ENCODE peak calls at places on chromosomes 11 and 22, in ten cellular contexts. G is lower lobe of right lung, V is hepatocyte, M is stomach, J is left ventricle myocardium inferior, Y is PC-9, K is endodermal cell, X is PC-3, A is tibial artery, E is A673. W is an unnamed sample.
A peak's percentile ranks its signal among the peaks of the same experiment; 100 is the strongest.

GRCh38 chr11:82942376-82942775 is 40.8 kb downstream of the DDIAS start:
- DNase-seq in G (no peak), V (no peak), M (no peak), J (no peak), Y (no peak), K (no peak), X (no peak), A (no peak), E (no peak), W (no peak)

GRCh38 chr11:118171274-118172062 is 5.0 kb downstream of the SCN2B start:
- DNase-seq in G (peak; percentile 82), V (peak; percentile 87), M (peak; percentile 78), J (peak; percentile 71), Y (peak; percentile 53), K (peak; percentile 95), X (peak; percentile 80), A (peak; percentile 77), E (peak; percentile 82), W (peak; percentile 96)

GRCh38 chr22:42080287-42080686 is 787 bp downstream of the SMDT1 start:
- DNase-seq in G (no peak), V (peak; percentile 63), M (peak; percentile 55), J (no peak), Y (peak; percentile 14), K (no peak), X (peak; percentile 8), A (peak; percentile 64), E (peak; percentile 55), W (peak; percentile 68)

GRCh38 chr11:18493310-18493709 is 33.4 kb downstream of the TSG101 start:
- DNase-seq in G (no peak), V (no peak), M (no peak), J (no peak), Y (no peak), K (no peak), X (peak; percentile 81), A (no peak), E (no peak), W (no peak)

GRCh38 chr22:37503850-37504249 is 15.4 kb downstream of the CARD10 start:
- DNase-seq in G (no peak), V (peak; percentile 66), M (peak; percentile 56), J (no peak), Y (peak; percentile 30), K (no peak), X (no peak), A (no peak), E (no peak), W (no peak)

GRCh38 chr11:504053-504993 is 2.7 kb downstream of the RNH1 start:
- DNase-seq in G (peak; percentile 72), V (peak; percentile 5), M (peak; percentile 35), J (peak; percentile 53), Y (no peak), K (peak; percentile 43), X (no peak), A (no peak), E (no peak), W (peak; percentile 97)

GRCh38 chr11:64281957-64282770 is 2.3 kb downstream of the BAD start:
- DNase-seq in G (no peak), V (no peak), M (no peak), J (no peak), Y (no peak), K (no peak), X (no peak), A (no peak), E (no peak), W (peak; percentile 26)

GRCh38 chr22:25754527-25755202 is 12.7 kb downstream of the MYO18B start:
- DNase-seq in G (no peak), V (no peak), M (no peak), J (peak; percentile 84), Y (no peak), K (no peak), X (no peak), A (peak; percentile 97), E (peak; percentile 26), W (peak; percentile 98)

GRCh38 chr11:54558919-54559318 is 44.9 kb downstream of the OR4C46 start:
- DNase-seq in G (no peak), V (no peak), M (no peak), J (no peak), Y (no peak), K (no peak), X (peak; percentile 4), A (no peak), E (peak; percentile 13), W (no peak)

GRCh38 chr22:38261478-38261803 is 11.4 kb downstream of the TMEM184B start:
- DNase-seq in G (no peak), V (no peak), M (no peak), J (no peak), Y (no peak), K (no peak), X (no peak), A (no peak), E (no peak), W (peak; percentile 88)

GRCh38 chr11:67022961-67023956 is at the start of gene SYT12:
- DNase-seq in G (no peak), V (peak; percentile 28), M (no peak), J (no peak), Y (peak; percentile 52), K (peak; percentile 73), X (peak; percentile 37), A (no peak), E (peak; percentile 64), W (peak; percentile 90)
- H3K27ac ChIP-seq in G (no peak within 1 kb of the TSS), V (no peak within 1 kb of the TSS), M (no peak within 1 kb of the TSS), J (no peak within 1 kb of the TSS), Y (peak within 1 kb of the TSS; percentile 50), K (no peak within 1 kb of the TSS), X (no peak within 1 kb of the TSS), A (peak within 1 kb of the TSS; percentile 62), E (no peak within 1 kb of the TSS), W (peak within 1 kb of the TSS; percentile 5)

DNA sequence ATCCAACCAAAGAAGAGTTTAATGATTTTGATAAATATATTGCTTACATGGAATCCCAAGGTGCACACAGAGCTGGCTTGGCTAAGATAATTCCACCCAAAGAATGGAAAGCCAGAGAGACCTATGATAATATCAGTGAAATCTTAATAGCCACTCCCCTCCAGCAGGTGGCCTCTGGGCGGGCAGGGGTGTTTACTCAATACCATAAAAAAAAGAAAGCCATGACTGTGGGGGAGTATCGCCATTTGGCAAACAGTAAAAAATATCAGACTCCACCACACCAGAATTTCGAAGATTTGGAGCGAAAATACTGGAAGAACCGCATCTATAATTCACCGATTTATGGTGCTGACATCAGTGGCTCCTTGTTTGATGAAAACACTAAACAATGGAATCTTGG is 23.9 kb downstream of the KDM4D start:
- DNase-seq in G (no peak), V (no peak), M (no peak), J (no peak), Y (no peak), K (no peak), X (peak; percentile 41), A (no peak), E (no peak), W (peak; percentile 38)
- TF ChIP-seq CTCF in G (no peak), V (no peak), M (no peak), J (no peak), Y (peak; percentile 28), K (peak; percentile 60), X (peak; percentile 54), A (no peak), E (peak; percentile 30), W (no peak)

GRCh38 chr22:36198936-36199616 is 2.5 kb downstream of the APOL4 start:
- DNase-seq in G (no peak), V (no peak), M (no peak), J (no peak), Y (no peak), K (peak; percentile 39), X (peak; percentile 6), A (no peak), E (no peak), W (no peak)

GRCh38 chr22:36197065-36197440 is 4.6 kb downstream of the APOL4 start:
- DNase-seq in G (no peak), V (peak; percentile 95), M (no peak), J (peak; percentile 67), Y (no peak), K (peak; percentile 92), X (no peak), A (no peak), E (peak; percentile 92), W (peak; percentile 69)

GRCh38 chr22:36196254-36197064 is 5.2 kb downstream of the APOL4 start:
- DNase-seq in G (no peak), V (no peak), M (no peak), J (no peak), Y (no peak), K (peak; percentile 12), X (no peak), A (no peak), E (no peak), W (no peak)

GRCh38 chr22:36198482-36198881 is 3.1 kb downstream of the APOL4 start:
- DNase-seq in G (no peak), V (no peak), M (no peak), J (no peak), Y (no peak), K (peak; percentile 30), X (no peak), A (no peak), E (no peak), W (no peak)

GRCh38 chr22:36197601-36198146 is 3.9 kb downstream of the APOL4 start:
- DNase-seq in G (no peak), V (peak; percentile 36), M (no peak), J (no peak), Y (no peak), K (peak; percentile 61), X (no peak), A (no peak), E (no peak), W (no peak)
- H3K4me1 ChIP-seq in G (peaks cover 37% of the 10 kb centered on the region), V (peaks cover 35% of the 10 kb centered on the region), M (peaks cover 44% of the 10 kb centered on the region), J (peaks cover 71% of the 10 kb centered on the region), Y (peaks cover 1% of the 10 kb centered on the region), K (peaks cover 6% of the 10 kb centered on the region), X (no peaks in the 10 kb centered on the region), A (no peaks in the 10 kb centered on the region), E (peaks cover 41% of the 10 kb centered on the region), W (peaks cover 18% of the 10 kb centered on the region)

GRCh38 chr11:113847580-113847979 is 27.8 kb downstream of the USP28 start:
- DNase-seq in G (no peak), V (no peak), M (no peak), J (no peak), Y (no peak), K (no peak), X (no peak), A (no peak), E (no peak), W (no peak)

GRCh38 chr11:113849713-113850112 is 25.7 kb downstream of the USP28 start:
- DNase-seq in G (no peak), V (no peak), M (no peak), J (no peak), Y (no peak), K (peak; percentile 84), X (no peak), A (no peak), E (no peak), W (no peak)

GRCh38 chr11:113850188-113850587 is 25.2 kb downstream of the USP28 start:
- DNase-seq in G (no peak), V (no peak), M (no peak), J (no peak), Y (no peak), K (no peak), X (no peak), A (no peak), E (no peak), W (no peak)

GRCh38 chr11:113841691-113842090 is 33.7 kb downstream of the USP28 start:
- DNase-seq in G (no peak), V (no peak), M (no peak), J (no peak), Y (no peak), K (no peak), X (no peak), A (no peak), E (no peak), W (peak; percentile 38)

DNA sequence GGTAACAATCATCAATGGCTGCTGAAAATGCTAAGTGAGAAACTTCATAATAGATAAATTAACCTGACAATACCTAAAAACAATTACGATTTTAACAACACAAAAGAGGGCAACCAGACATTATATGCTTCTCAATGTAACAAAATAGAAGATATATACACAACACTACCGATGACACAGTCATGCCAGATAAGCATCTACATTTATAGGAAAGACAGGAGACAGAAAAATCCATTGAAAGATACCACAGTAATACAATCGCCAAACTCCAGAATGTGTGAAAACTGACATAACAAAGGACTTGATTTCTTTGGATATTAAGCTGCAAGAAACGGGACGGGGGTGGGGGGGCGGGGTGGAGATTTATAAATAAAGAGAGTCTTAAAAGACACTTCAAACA is 28.3 kb downstream of the USP28 start:
- DNase-seq in G (no peak), V (no peak), M (no peak), J (no peak), Y (no peak), K (no peak), X (no peak), A (no peak), E (no peak), W (no peak)
- H3K27ac ChIP-seq in G (no peak overlapping the region), V (no peak overlapping the region), M (no peak overlapping the region), J (no peak overlapping the region), Y (no peak overlapping the region), K (no peak overlapping the region), X (no peak overlapping the region), A (no peak overlapping the region), E (no peak overlapping the region), W (no peak overlapping the region)